ENCODE peak calls at places on chromosomes 11 and 22, in eight cellular contexts. One of them, this sample, is unnamed.

GRCh38 chr11:29029452-29029851 is 921.3 kb downstream of the METTL15 start:
- DNase-seq in IMR-90: no peak
- DNase-seq in RWPE1: no peak
- DNase-seq in CD4-positive, CD25-positive, alpha-beta regulatory T cell: no peak
- DNase-seq in HTR-8/SVneo: no peak
- DNase-seq in psoas muscle: no peak
- DNase-seq in kidney glomerular epithelial cell: no peak
- DNase-seq in pancreas: no peak
- DNase-seq in this sample: no peak

GRCh38 chr11:129313588-129314288 is 61.9 kb upstream of the BARX2 start:
- DNase-seq in IMR-90: peak
- DNase-seq in RWPE1: no peak
- DNase-seq in CD4-positive, CD25-positive, alpha-beta regulatory T cell: no peak
- DNase-seq in HTR-8/SVneo: no peak
- DNase-seq in psoas muscle: no peak
- DNase-seq in kidney glomerular epithelial cell: no peak
- DNase-seq in pancreas: no peak
- DNase-seq in this sample: no peak

GRCh38 chr11:112087212-112087611 is 539 bp downstream of the SDHD start:
- DNase-seq in IMR-90: no peak
- DNase-seq in RWPE1: no peak
- DNase-seq in CD4-positive, CD25-positive, alpha-beta regulatory T cell: peak
- DNase-seq in HTR-8/SVneo: no peak
- DNase-seq in psoas muscle: no peak
- DNase-seq in kidney glomerular epithelial cell: no peak
- DNase-seq in pancreas: no peak
- DNase-seq in this sample: no peak

GRCh38 chr11:13664351-13664750 is 4.1 kb upstream of the FAR1 start:
- DNase-seq in IMR-90: no peak
- DNase-seq in RWPE1: peak
- DNase-seq in CD4-positive, CD25-positive, alpha-beta regulatory T cell: no peak
- DNase-seq in HTR-8/SVneo: no peak
- DNase-seq in psoas muscle: no peak
- DNase-seq in kidney glomerular epithelial cell: no peak
- DNase-seq in pancreas: no peak
- DNase-seq in this sample: no peak

GRCh38 chr11:127619946-127620345 is 619.4 kb upstream of the KIRREL3 start:
- DNase-seq in IMR-90: no peak
- DNase-seq in RWPE1: no peak
- DNase-seq in CD4-positive, CD25-positive, alpha-beta regulatory T cell: no peak
- DNase-seq in HTR-8/SVneo: no peak
- DNase-seq in psoas muscle: no peak
- DNase-seq in kidney glomerular epithelial cell: no peak
- DNase-seq in pancreas: no peak
- DNase-seq in this sample: no peak

GRCh38 chr11:113161671-113162589 is 152.5 kb upstream of the TTC12 start:
- DNase-seq in IMR-90: no peak
- DNase-seq in RWPE1: no peak
- DNase-seq in CD4-positive, CD25-positive, alpha-beta regulatory T cell: no peak
- DNase-seq in HTR-8/SVneo: no peak
- DNase-seq in psoas muscle: no peak
- DNase-seq in kidney glomerular epithelial cell: no peak
- DNase-seq in pancreas: peak
- DNase-seq in this sample: no peak

GRCh38 chr11:34706709-34707461 is 86.0 kb downstream of the EHF start:
- DNase-seq in IMR-90: no peak
- DNase-seq in RWPE1: no peak
- DNase-seq in CD4-positive, CD25-positive, alpha-beta regulatory T cell: no peak
- DNase-seq in HTR-8/SVneo: no peak
- DNase-seq in psoas muscle: no peak
- DNase-seq in kidney glomerular epithelial cell: no peak
- DNase-seq in pancreas: no peak
- DNase-seq in this sample: no peak

GRCh38 chr11:94400839-94401772 is at the start of gene GPR83:
- DNase-seq in IMR-90: peak
- DNase-seq in RWPE1: no peak
- DNase-seq in CD4-positive, CD25-positive, alpha-beta regulatory T cell: no peak
- DNase-seq in HTR-8/SVneo: no peak
- DNase-seq in psoas muscle: peak
- DNase-seq in kidney glomerular epithelial cell: no peak
- DNase-seq in pancreas: no peak
- DNase-seq in this sample: peak

GRCh38 chr22:48927591-48927990 is 900.1 kb downstream of the BRD1 start:
- DNase-seq in IMR-90: no peak
- DNase-seq in RWPE1: no peak
- DNase-seq in CD4-positive, CD25-positive, alpha-beta regulatory T cell: no peak
- DNase-seq in HTR-8/SVneo: no peak
- DNase-seq in psoas muscle: no peak
- DNase-seq in kidney glomerular epithelial cell: no peak
- DNase-seq in pancreas: no peak
- DNase-seq in this sample: no peak

GRCh38 chr11:1228921-1229451 is 6.1 kb downstream of the MUC5B start:
- DNase-seq in IMR-90: no peak
- DNase-seq in RWPE1: no peak
- DNase-seq in CD4-positive, CD25-positive, alpha-beta regulatory T cell: no peak
- DNase-seq in HTR-8/SVneo: no peak
- DNase-seq in psoas muscle: peak
- DNase-seq in kidney glomerular epithelial cell: no peak
- DNase-seq in pancreas: no peak
- DNase-seq in this sample: no peak

GRCh38 chr11:65657426-65657825 is 5.3 kb downstream of the RELA start:
- DNase-seq in IMR-90: no peak
- DNase-seq in RWPE1: no peak
- DNase-seq in CD4-positive, CD25-positive, alpha-beta regulatory T cell: no peak
- DNase-seq in HTR-8/SVneo: no peak
- DNase-seq in psoas muscle: no peak
- DNase-seq in kidney glomerular epithelial cell: no peak
- DNase-seq in pancreas: no peak
- DNase-seq in this sample: no peak

GRCh38 chr22:43446881-43447280 is 35.1 kb downstream of the MPPED1 start:
- DNase-seq in IMR-90: no peak
- DNase-seq in RWPE1: peak
- DNase-seq in CD4-positive, CD25-positive, alpha-beta regulatory T cell: peak
- DNase-seq in HTR-8/SVneo: no peak
- DNase-seq in psoas muscle: no peak
- DNase-seq in kidney glomerular epithelial cell: peak
- DNase-seq in pancreas: no peak
- DNase-seq in this sample: no peak

GRCh38 chr22:37138879-37139561 is 10.7 kb downstream of the IL2RB start:
- DNase-seq in IMR-90: no peak
- DNase-seq in RWPE1: no peak
- DNase-seq in CD4-positive, CD25-positive, alpha-beta regulatory T cell: no peak
- DNase-seq in HTR-8/SVneo: no peak
- DNase-seq in psoas muscle: no peak
- DNase-seq in kidney glomerular epithelial cell: no peak
- DNase-seq in pancreas: no peak
- DNase-seq in this sample: no peak

GRCh38 chr22:50027639-50028537 is 15.3 kb upstream of the IL17REL start:
- DNase-seq in IMR-90: peak
- DNase-seq in RWPE1: peak
- DNase-seq in CD4-positive, CD25-positive, alpha-beta regulatory T cell: peak
- DNase-seq in HTR-8/SVneo: no peak
- DNase-seq in psoas muscle: no peak
- DNase-seq in kidney glomerular epithelial cell: no peak
- DNase-seq in pancreas: no peak
- DNase-seq in this sample: no peak

GRCh38 chr11:13126430-13126829 is 117.3 kb downstream of the RASSF10 start:
- DNase-seq in IMR-90: peak
- DNase-seq in RWPE1: peak
- DNase-seq in CD4-positive, CD25-positive, alpha-beta regulatory T cell: no peak
- DNase-seq in HTR-8/SVneo: peak
- DNase-seq in psoas muscle: no peak
- DNase-seq in kidney glomerular epithelial cell: peak
- DNase-seq in pancreas: no peak
- DNase-seq in this sample: no peak

GRCh38 chr11:1773711-1774550 is 10.2 kb upstream of the CTSD start:
- DNase-seq in IMR-90: no peak
- DNase-seq in RWPE1: no peak
- DNase-seq in CD4-positive, CD25-positive, alpha-beta regulatory T cell: no peak
- DNase-seq in HTR-8/SVneo: no peak
- DNase-seq in psoas muscle: peak
- DNase-seq in kidney glomerular epithelial cell: no peak
- DNase-seq in pancreas: no peak
- DNase-seq in this sample: no peak

This sample was measured in WTC11.